ENCODE peak calls at places on chromosomes 11 and 22, in nine cellular contexts. G, V, Z, J, U, H, D, O and M are unnamed samples.

GRCh38 chr22:44570476-44571445 is 72.7 kb upstream of the RTL6 start:
- DNase-seq in Z (no peak), D (no peak), H (no peak), J (no peak), V (no peak), O (no peak), U (no peak), G (no peak), M (peak)

GRCh38 chr11:48074425-48075181 is 94.2 kb downstream of the PTPRJ start:
- DNase-seq in U (no peak), D (no peak), G (no peak), H (no peak), Z (no peak), J (no peak), V (no peak), O (no peak), M (no peak)

GRCh38 chr22:50696799-50697561 is 24.4 kb downstream of the SHANK3 start:
- DNase-seq in G (no peak), H (peak), Z (no peak), J (peak), D (no peak), U (no peak), V (no peak), O (no peak), M (peak)

GRCh38 chr22:46201059-46201757 is 48.9 kb downstream of the CDPF1 start:
- DNase-seq in U (no peak), D (no peak), H (no peak), J (peak), V (no peak), Z (no peak), G (no peak), O (no peak), M (no peak)

GRCh38 chr22:20000246-20001081 is 16.2 kb downstream of the ARVCF start:
- DNase-seq in H (no peak), V (no peak), G (peak), J (peak), O (no peak), U (no peak), D (no peak), Z (no peak), M (peak)

GRCh38 chr22:41021655-41022454 is 70.5 kb upstream of the EP300 start:
- DNase-seq in V (peak), Z (peak), D (peak), G (peak), O (peak), J (peak), U (peak), H (peak), M (peak)

GRCh38 chr11:20670932-20671403 is 1.6 kb downstream of the NELL1 start:
- DNase-seq in Z (no peak), D (no peak), U (no peak), J (no peak), G (no peak), O (no peak), H (no peak), V (no peak), M (no peak)

GRCh38 chr11:87012089-87012488 is 25.6 kb upstream of the TMEM135 start:
- DNase-seq in D (no peak), J (no peak), H (no peak), O (no peak), U (no peak), Z (no peak), V (no peak), G (no peak), M (no peak)

GRCh38 chr11:130070829-130071205 is 1.1 kb downstream of the APLP2 start:
- DNase-seq in J (peak), G (no peak), D (no peak), Z (no peak), O (no peak), H (no peak), V (peak), U (no peak), M (no peak)

GRCh38 chr22:20028855-20029549 is 8.1 kb downstream of the TANGO2 start:
- DNase-seq in U (no peak), H (no peak), Z (no peak), G (no peak), O (no peak), J (no peak), D (no peak), V (no peak), M (no peak)

GRCh38 chr11:120052196-120052775 is 85.6 kb downstream of the TRIM29 start:
- DNase-seq in H (no peak), O (no peak), G (no peak), U (no peak), Z (no peak), J (no peak), V (no peak), D (no peak), M (no peak)

GRCh38 chr11:890794-891600 is 19.6 kb downstream of the CHID1 start:
- DNase-seq in Z (no peak), D (no peak), H (no peak), G (no peak), O (no peak), U (no peak), V (no peak), J (no peak), M (no peak)

GRCh38 chr11:78061921-78062311 is 1.7 kb upstream of the THRSP start:
- DNase-seq in V (no peak), G (no peak), H (peak), U (peak), D (no peak), Z (peak), O (no peak), J (no peak), M (no peak)

GRCh38 chr11:114311946-114312345 is 15.7 kb downstream of the NNMT start:
- DNase-seq in J (no peak), Z (no peak), U (no peak), O (no peak), H (no peak), V (no peak), D (no peak), G (no peak), M (no peak)

GRCh38 chr22:50531546-50532352 is 1.9 kb upstream of the TYMP start:
- DNase-seq in V (peak), H (peak), O (peak), G (peak), D (peak), U (peak), Z (peak), J (peak), M (peak)

GRCh38 chr11:35794850-35795249 is 132.3 kb downstream of the TRIM44 start:
- DNase-seq in U (no peak), J (no peak), G (no peak), D (no peak), V (peak), Z (no peak), H (no peak), O (no peak), M (no peak)

GRCh38 chr11:28384418-28384817 is 276.2 kb downstream of the METTL15 start:
- DNase-seq in V (peak), G (no peak), O (peak), D (no peak), U (no peak), Z (no peak), H (no peak), J (no peak), M (no peak)

GRCh38 chr22:37994049-37994448 is 9.7 kb upstream of the SOX10 start:
- DNase-seq in D (no peak), Z (no peak), O (no peak), V (no peak), J (no peak), G (no peak), H (no peak), U (no peak), M (no peak)

GRCh38 chr11:1632053-1632714 is 2.6 kb downstream of the KRTAP5-5 start:
- DNase-seq in V (no peak), D (no peak), J (peak), G (no peak), O (no peak), H (no peak), U (no peak), Z (no peak), M (no peak)

GRCh38 chr11:78427615-78428272 is 10.1 kb upstream of the GAB2 start:
- DNase-seq in H (no peak), O (no peak), U (no peak), G (no peak), Z (no peak), V (no peak), D (no peak), J (no peak), M (no peak)

GRCh38 chr11:61854206-61854875 is 26.2 kb downstream of the FADS2 start:
- DNase-seq in H (no peak), J (no peak), D (no peak), V (no peak), Z (no peak), U (no peak), O (no peak), G (no peak), M (no peak)

GRCh38 chr11:61854966-61855714 is 27.0 kb downstream of the FADS2 start:
- DNase-seq in H (no peak), O (no peak), G (no peak), U (no peak), Z (no peak), V (no peak), D (no peak), J (no peak), M (no peak)

GRCh38 chr11:61860054-61860903 is 31.1 kb downstream of the FADS3 start:
- DNase-seq in D (peak), U (peak), Z (peak), H (peak), J (peak), O (peak), G (no peak), V (no peak), M (peak)

GRCh38 chr11:61853698-61854169 is 25.6 kb downstream of the FADS2 start:
- DNase-seq in H (no peak), J (no peak), O (no peak), G (no peak), U (no peak), V (no peak), Z (no peak), D (no peak), M (no peak)

GRCh38 chr11:61855939-61856730 is 28.0 kb downstream of the FADS2 start:
- DNase-seq in V (peak), G (no peak), J (no peak), Z (no peak), O (no peak), H (no peak), U (no peak), D (no peak), M (no peak)
- TF ChIP-seq POLR2A in V (no peak), G (no peak), J (no peak), Z (no peak), O (no peak), H (no peak), U (no peak), D (no peak), M (no peak)

GRCh38 chr11:83054001-83054400 is 17.7 kb downstream of the RAB30 start:
- DNase-seq in O (no peak), H (no peak), U (no peak), D (no peak), Z (no peak), J (no peak), V (no peak), G (no peak), M (no peak)

GRCh38 chr11:83060965-83061364 is 10.7 kb downstream of the RAB30 start:
- DNase-seq in D (no peak), O (no peak), Z (no peak), H (no peak), J (no peak), V (no peak), G (no peak), U (no peak), M (no peak)

GRCh38 chr11:83054904-83055380 is 16.8 kb downstream of the RAB30 start:
- DNase-seq in D (no peak), Z (no peak), V (no peak), O (no peak), G (no peak), J (peak), H (no peak), U (no peak), M (no peak)

GRCh38 chr11:83056204-83056603 is 15.5 kb downstream of the RAB30 start:
- DNase-seq in Z (no peak), J (no peak), U (no peak), G (peak), H (no peak), V (no peak), O (no peak), D (no peak), M (no peak)

DNA sequence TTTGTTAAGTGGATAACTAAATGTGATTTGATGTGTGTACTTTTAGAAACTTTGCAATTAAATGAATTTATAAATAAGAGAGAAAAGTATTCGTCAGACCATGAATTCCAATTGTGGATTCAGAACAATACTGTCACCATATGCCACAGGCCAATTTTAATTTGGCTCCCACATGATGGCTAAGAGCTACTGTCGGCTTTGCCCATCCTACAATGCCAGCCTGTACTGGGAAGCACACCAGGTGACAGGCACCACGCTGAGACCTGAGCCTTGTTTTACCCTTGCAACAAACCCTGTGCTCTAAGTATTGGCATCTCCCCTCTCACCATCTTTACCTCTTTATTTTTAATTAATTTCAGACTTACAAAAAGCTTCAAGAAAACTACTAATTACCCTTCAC is 14.0 kb downstream of the RAB30 start:
- DNase-seq in V (no peak), H (no peak), J (no peak), D (no peak), Z (no peak), U (peak), O (no peak), G (no peak), M (no peak)
- TF ChIP-seq POLR2A in V (no peak), H (no peak), J (no peak), D (no peak), Z (no peak), U (no peak), O (no peak), G (no peak), M (no peak)

GRCh38 chr11:46237248-46238077 is 40.0 kb upstream of the CREB3L1 start:
- DNase-seq in D (peak), J (peak), U (no peak), G (peak), Z (peak), H (peak), O (peak), V (peak), M (peak)
- TF ChIP-seq POLR2A in D (no peak), J (no peak), U (no peak), G (no peak), Z (no peak), H (peak), O (peak), V (no peak), M (no peak)

GRCh38 chr11:68749501-68750196 is 1.7 kb downstream of the TESMIN start:
- DNase-seq in G (no peak), U (no peak), D (no peak), V (peak), Z (no peak), H (no peak), J (no peak), O (no peak), M (no peak)

GRCh38 chr11:68750988-68751325 is 363 bp downstream of the TESMIN start:
- DNase-seq in U (no peak), H (peak), D (no peak), V (no peak), G (no peak), Z (no peak), J (no peak), O (no peak), M (peak)

GRCh38 chr11:68751331-68751856 is at the start of gene TESMIN:
- DNase-seq in G (peak), D (peak), Z (peak), V (peak), U (peak), H (peak), O (peak), J (peak), M (peak)

GRCh38 chr11:68749061-68749491 is 2.2 kb downstream of the TESMIN start:
- DNase-seq in V (peak), O (no peak), H (no peak), D (no peak), Z (no peak), J (no peak), U (no peak), G (peak), M (no peak)

GRCh38 chr11:68750197-68750987 is 928 bp downstream of the TESMIN start:
- DNase-seq in J (no peak), D (no peak), H (peak), U (no peak), Z (no peak), G (no peak), V (no peak), O (no peak), M (peak)
- TF ChIP-seq POLR2A in J (no peak), D (no peak), H (no peak), U (no peak), Z (no peak), G (no peak), V (no peak), O (no peak), M (no peak)

GRCh38 chr11:17410606-17411379 is 22.3 kb upstream of the KCNJ11 start:
- DNase-seq in G (peak), O (no peak), H (no peak), U (no peak), V (no peak), Z (no peak), D (peak), J (peak), M (no peak)
- TF ChIP-seq POLR2A in G (no peak), O (no peak), H (no peak), U (no peak), V (no peak), Z (no peak), D (no peak), J (no peak), M (no peak)

GRCh38 chr11:60951909-60952741 is at the start of gene SLC15A3:
- DNase-seq in O (no peak), U (peak), Z (peak), G (peak), D (peak), H (peak), J (peak), V (peak), M (peak)
- TF ChIP-seq POLR2A in O (no peak), U (no peak), Z (no peak), G (no peak), D (no peak), H (no peak), J (no peak), V (no peak), M (peak)